ENCODE peak calls at places on chromosomes 7 and 10, in five cellular contexts. R is GM12865, X is upper lobe of left lung, V is lung, S is neural progenitor cell. Y is an unnamed sample.

GRCh38 chr7:23242321-23242720 is 4.3 kb upstream of the GPNMB start:
- DNase-seq in X (no peak), V (no peak), R (peak), S (no peak), Y (no peak)

GRCh38 chr7:75869776-75870379 is 9.0 kb upstream of the RHBDD2 start:
- DNase-seq in X (no peak), V (no peak), R (no peak), S (no peak), Y (no peak)

GRCh38 chr7:151507806-151508205 is 11.9 kb downstream of the RHEB start:
- DNase-seq in X (no peak), R (no peak), V (no peak), S (no peak), Y (no peak)

GRCh38 chr7:2248984-2249694 is 7.1 kb downstream of the NUDT1 start:
- DNase-seq in X (peak), R (peak), S (no peak), V (peak), Y (no peak)

GRCh38 chr7:96085953-96086352 is 235.9 kb downstream of the SLC25A13 start:
- DNase-seq in V (no peak), R (no peak), X (no peak), S (no peak), Y (no peak)

GRCh38 chr10:28991326-28991725 is 297.5 kb upstream of the LYZL1 start:
- DNase-seq in R (no peak), X (peak), S (peak), V (peak), Y (no peak)

GRCh38 chr7:44470080-44470479 is 20.4 kb downstream of the NUDCD3 start:
- DNase-seq in R (no peak), V (no peak), S (no peak), X (no peak), Y (no peak)

GRCh38 chr7:747186-747585 is 20.1 kb upstream of the PRKAR1B start:
- DNase-seq in R (no peak), S (no peak), V (no peak), X (no peak), Y (no peak)

GRCh38 chr7:45001138-45001694 is 1.2 kb downstream of the CCM2 start:
- DNase-seq in V (no peak), R (peak), X (peak), S (peak), Y (peak)

GRCh38 chr7:157488966-157489365 is 152.2 kb downstream of the DNAJB6 start:
- DNase-seq in X (no peak), S (no peak), V (no peak), R (no peak), Y (no peak)

GRCh38 chr10:93871805-93872204 is 22.0 kb upstream of the SLC35G1 start:
- DNase-seq in S (no peak), R (no peak), X (no peak), V (no peak), Y (no peak)

GRCh38 chr10:31404640-31405039 is 85.6 kb downstream of the ZEB1 start:
- DNase-seq in X (no peak), S (no peak), V (no peak), R (no peak), Y (no peak)

GRCh38 chr10:94409016-94409657 is 6.8 kb downstream of the TBC1D12 start:
- DNase-seq in R (no peak), S (peak), V (no peak), X (no peak), Y (no peak)

GRCh38 chr10:541750-542371 is 147.6 kb downstream of the DIP2C start:
- DNase-seq in V (no peak), S (no peak), X (peak), R (peak), Y (no peak)

GRCh38 chr7:79462334-79462733 is 8.9 kb upstream of the MAGI2 start:
- DNase-seq in V (no peak), R (no peak), X (no peak), S (no peak), Y (no peak)

GRCh38 chr7:155209478-155209864 is 88.2 kb upstream of the INSIG1 start:
- DNase-seq in R (no peak), S (no peak), V (no peak), X (no peak), Y (no peak)

GRCh38 chr7:156318426-156318825 is 322.1 kb upstream of the RNF32 start:
- DNase-seq in X (no peak), V (no peak), S (no peak), R (no peak), Y (no peak)

GRCh38 chr7:3436746-3437145 is 135.7 kb downstream of the SDK1 start:
- DNase-seq in R (no peak), X (no peak), S (no peak), V (no peak), Y (no peak)

GRCh38 chr7:157898802-157899201 is 562.0 kb downstream of the DNAJB6 start:
- DNase-seq in V (no peak), R (no peak), S (no peak), X (no peak), Y (no peak)

GRCh38 chr10:133131754-133132710 is 28.0 kb upstream of the KNDC1 start:
- DNase-seq in S (no peak), R (no peak), V (no peak), X (peak), Y (no peak)

GRCh38 chr7:38561166-38561565 is 70.0 kb downstream of the AMPH start:
- DNase-seq in X (no peak), V (no peak), R (no peak), S (no peak), Y (no peak)

GRCh38 chr10:87696922-87697714 is 37.4 kb downstream of the PAPSS2 start:
- DNase-seq in R (no peak), X (no peak), S (no peak), V (no peak), Y (no peak)

GRCh38 chr10:33258951-33259350 is 75.5 kb downstream of the NRP1 start:
- DNase-seq in R (no peak), X (no peak), V (no peak), S (peak), Y (no peak)

GRCh38 chr10:19968745-19969144 is 152.5 kb downstream of the PLXDC2 start:
- DNase-seq in S (no peak), V (no peak), R (no peak), X (no peak), Y (no peak)

GRCh38 chr7:54802114-54802513 is 43.1 kb upstream of the SEC61G start:
- DNase-seq in X (no peak), S (no peak), V (no peak), R (no peak), Y (no peak)

GRCh38 chr7:154489897-154490296 is 437.7 kb downstream of the DPP6 start:
- DNase-seq in V (no peak), R (no peak), S (no peak), X (no peak), Y (no peak)

GRCh38 chr10:126928252-126928651 is 23.0 kb downstream of the DOCK1 start:
- DNase-seq in R (no peak), V (no peak), X (no peak), S (no peak), Y (no peak)

GRCh38 chr7:129501760-129502707 is at the start of gene SMKR1:
- DNase-seq in R (peak), S (peak), V (peak), X (peak), Y (peak)

GRCh38 chr10:72058989-72059842 is 29.1 kb downstream of the SPOCK2 start:
- DNase-seq in S (no peak), V (no peak), R (no peak), X (no peak), Y (no peak)

GRCh38 chr7:148230341-148230740 is 360.2 kb upstream of the C7orf33 start:
- DNase-seq in R (no peak), V (no peak), S (no peak), X (no peak), Y (no peak)

DNA sequence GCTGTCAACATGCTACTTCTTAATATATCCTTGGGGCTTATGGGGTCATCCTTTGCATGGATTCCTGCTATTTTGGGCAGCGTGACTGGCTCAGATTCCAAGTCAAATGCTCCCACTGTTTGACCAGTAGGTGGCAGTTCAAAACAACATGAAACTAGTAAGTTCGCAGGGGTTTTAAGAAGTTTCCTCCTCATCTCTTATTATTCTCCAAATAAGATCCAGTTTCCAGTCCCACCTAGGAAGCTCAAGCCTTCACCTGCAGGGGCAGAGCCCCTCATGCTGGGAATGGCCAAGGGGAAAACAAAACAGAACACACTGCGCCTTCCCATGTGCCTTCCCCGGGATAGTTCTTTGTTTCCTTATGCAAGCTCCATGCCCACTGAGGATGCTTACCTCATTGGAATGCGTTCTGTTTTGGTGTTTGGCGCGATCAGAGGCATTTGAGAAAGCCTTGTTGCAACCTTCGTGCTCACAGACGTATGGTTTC is 259.8 kb downstream of the GLI3 start:
- DNase-seq in V (no peak), S (peak), X (no peak), R (peak), Y (no peak)
- TF ChIP-seq CTCF in V (peak), S (peak), X (peak), R (peak), Y (no peak)

DNA sequence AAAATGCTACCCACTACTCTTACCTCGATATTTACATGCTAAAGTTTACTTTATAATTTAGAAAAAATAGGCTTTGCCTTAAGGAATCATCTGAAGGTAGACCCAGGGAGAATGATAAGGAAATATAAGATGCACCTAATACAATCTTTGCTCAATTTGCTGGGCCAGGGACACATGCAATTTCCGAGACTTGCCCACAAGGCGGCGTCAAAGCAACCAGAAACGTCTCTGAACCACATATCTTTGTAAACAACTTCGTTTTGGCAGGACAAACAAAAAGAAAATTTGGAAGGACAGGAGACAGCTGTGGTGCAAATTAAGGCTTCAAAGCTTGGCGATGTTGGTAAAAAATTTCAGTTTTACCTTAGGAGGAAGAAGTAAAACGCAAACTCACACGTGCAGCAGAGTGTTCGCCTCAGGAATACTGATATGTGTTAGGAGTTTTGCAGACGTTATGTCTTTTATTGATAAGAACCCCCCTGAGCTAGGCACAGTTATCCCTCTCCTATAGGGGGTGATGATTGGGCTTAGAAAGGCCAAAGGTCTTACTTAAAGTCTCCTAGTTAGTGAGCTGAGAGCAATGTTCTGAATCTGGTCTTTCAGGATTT is 134.3 kb downstream of the PRKCQ start:
- DNase-seq in X (peak), S (peak), V (peak), R (peak), Y (no peak)
- TF ChIP-seq CTCF in X (peak), S (peak), V (peak), R (peak), Y (no peak)

DNA sequence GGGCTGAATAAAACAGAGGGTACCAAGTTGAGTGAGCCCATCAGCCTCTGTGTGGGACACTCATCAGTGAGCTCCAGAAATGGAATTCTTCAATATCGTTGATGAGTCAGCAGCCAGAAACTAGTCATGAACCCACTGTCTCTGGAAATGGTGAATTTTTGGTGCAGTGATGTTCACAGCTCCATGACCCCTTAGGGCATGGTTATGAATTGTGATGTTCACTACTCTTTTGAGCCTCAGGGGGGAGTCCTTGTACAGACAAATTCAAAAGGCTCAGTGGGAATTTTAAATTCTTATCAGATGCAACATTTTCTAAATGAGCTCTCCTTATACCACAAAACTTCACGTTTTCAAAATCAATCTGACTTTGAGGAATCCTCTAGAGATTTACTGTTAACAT is 335.7 kb downstream of the PHTF2 start:
- DNase-seq in S (peak), R (peak), V (no peak), X (no peak), Y (no peak)
- TF ChIP-seq CTCF in S (peak), R (peak), V (no peak), X (peak), Y (no peak)

GRCh38 chr10:116836902-116837513 is 12.3 kb upstream of the ENO4 start:
- DNase-seq in X (no peak), R (no peak), S (no peak), V (no peak), Y (no peak)
- TF ChIP-seq CTCF in X (no peak), R (no peak), S (peak), V (no peak), Y (no peak)

GRCh38 chr10:102801978-102802377 is 35.2 kb downstream of the CYP17A1 start:
- DNase-seq in X (no peak), R (peak), S (no peak), V (no peak), Y (no peak)
- TF ChIP-seq CTCF in X (no peak), R (no peak), S (no peak), V (no peak), Y (no peak)